ENCODE peak calls at places on chromosomes 11 and 22, in four cellular contexts. P, Z, F and S are unnamed samples.
A peak's percentile ranks its signal among the peaks of the same experiment; 100 is the strongest.

GRCh38 chr11:128752379-128752778 is 58.5 kb downstream of the FLI1 start:
- DNase-seq in P (no peak), Z (no peak), F (no peak), S (no peak)

GRCh38 chr22:30866216-30866615 is 102.4 kb downstream of the MORC2 start:
- DNase-seq in P (no peak), Z (no peak), F (no peak), S (no peak)

GRCh38 chr22:45090364-45090960 is 73.3 kb upstream of the NUP50 start:
- DNase-seq in P (peak; percentile 26), Z (peak; percentile 44), F (no peak), S (no peak)

GRCh38 chr22:31734512-31734911 is 15.4 kb downstream of the PRR14L start:
- DNase-seq in P (peak; percentile 29), Z (no peak), F (no peak), S (no peak)

GRCh38 chr11:111743700-111744099 is 22.5 kb downstream of the PPP2R1B start:
- DNase-seq in P (no peak), Z (no peak), F (no peak), S (no peak)

GRCh38 chr11:846496-847098 is 3.9 kb downstream of the TSPAN4 start:
- DNase-seq in P (no peak), Z (no peak), F (no peak), S (no peak)

GRCh38 chr11:5809122-5809519 is 397 bp downstream of the OR52N2 start:
- DNase-seq in P (no peak), Z (no peak), F (no peak), S (no peak)

GRCh38 chr11:125489166-125489565 is 6.9 kb downstream of the FEZ1 start:
- DNase-seq in P (no peak), Z (no peak), F (no peak), S (no peak)

GRCh38 chr11:1148752-1149180 is 9.0 kb upstream of the MUC5AC start:
- DNase-seq in P (no peak), Z (no peak), F (no peak), S (no peak)

GRCh38 chr22:24390576-24390975 is 36.8 kb upstream of the ADORA2A start:
- DNase-seq in P (no peak), Z (no peak), F (no peak), S (no peak)

GRCh38 chr22:23767673-23768548 is at the start of gene CHCHD10:
- DNase-seq in P (peak; percentile 75), Z (no peak), F (peak; percentile 90), S (peak; percentile 60)

GRCh38 chr22:20802452-20802851 is 28.5 kb downstream of the SERPIND1 start:
- DNase-seq in P (no peak), Z (no peak), F (no peak), S (no peak)

GRCh38 chr22:44620129-44620840 is 81.7 kb upstream of the PRR5 start:
- DNase-seq in P (peak; percentile 49), Z (peak; percentile 36), F (peak; percentile 51), S (no peak)

GRCh38 chr22:22460635-22461034 is 47.9 kb downstream of the ZNF280B start:
- DNase-seq in P (peak; percentile 18), Z (no peak), F (peak; percentile 80), S (peak; percentile 7)

GRCh38 chr22:49943771-49944398 is 16.7 kb upstream of the PIM3 start:
- DNase-seq in P (no peak), Z (no peak), F (no peak), S (no peak)

GRCh38 chr11:106331163-106331562 is 253.7 kb downstream of the AASDHPPT start:
- DNase-seq in P (no peak), Z (no peak), F (no peak), S (no peak)

GRCh38 chr11:17744151-17744940 is 9.8 kb downstream of the KCNC1 start:
- DNase-seq in P (no peak), Z (no peak), F (no peak), S (no peak)

GRCh38 chr11:62147545-62147944 is 23.7 kb downstream of the INCENP start:
- DNase-seq in P (no peak), Z (no peak), F (no peak), S (no peak)

GRCh38 chr11:37858398-37858797 is 1260.4 kb upstream of the RAG2 start:
- DNase-seq in P (no peak), Z (no peak), F (no peak), S (no peak)

GRCh38 chr11:69314555-69314954 is 20.6 kb downstream of the MYEOV start:
- DNase-seq in P (no peak), Z (no peak), F (no peak), S (no peak)

GRCh38 chr11:84607975-84608787 is 1019.0 kb downstream of the DLG2 start:
- DNase-seq in P (no peak), Z (no peak), F (no peak), S (no peak)

GRCh38 chr11:37504925-37505324 is 906.9 kb upstream of the RAG2 start:
- DNase-seq in P (no peak), Z (no peak), F (no peak), S (no peak)

GRCh38 chr11:57460017-57460755 is at the start of gene RTN4RL2:
- DNase-seq in P (peak; percentile 48), Z (no peak), F (peak; percentile 84), S (peak; percentile 52)

GRCh38 chr11:87600938-87601337 is 563.2 kb downstream of the TMEM135 start:
- DNase-seq in P (no peak), Z (no peak), F (no peak), S (no peak)

GRCh38 chr11:14273885-14274284 is 85.1 kb downstream of the RRAS2 start:
- DNase-seq in P (no peak), Z (no peak), F (no peak), S (no peak)

GRCh38 chr22:42947211-42947990 is 67.5 kb downstream of the PACSIN2 start:
- DNase-seq in P (peak; percentile 87), Z (no peak), F (no peak), S (peak; percentile 73)

GRCh38 chr11:72069787-72070251 is 10.5 kb downstream of the NUMA1 start:
- DNase-seq in P (peak; percentile 33), Z (no peak), F (peak; percentile 60), S (peak; percentile 51)

GRCh38 chr11:3905080-3905953 is 49.9 kb downstream of the STIM1 start:
- DNase-seq in P (peak; percentile 98), Z (no peak), F (peak; percentile 51), S (peak; percentile 34)

GRCh38 chr22:41140365-41140957 is 48.1 kb downstream of the EP300 start:
- DNase-seq in P (no peak), Z (no peak), F (no peak), S (no peak)

GRCh38 chr11:61587541-61587941 is 6.7 kb upstream of the SYT7 start:
- DNase-seq in P (no peak), Z (no peak), F (peak; percentile 25), S (no peak)

DNA sequence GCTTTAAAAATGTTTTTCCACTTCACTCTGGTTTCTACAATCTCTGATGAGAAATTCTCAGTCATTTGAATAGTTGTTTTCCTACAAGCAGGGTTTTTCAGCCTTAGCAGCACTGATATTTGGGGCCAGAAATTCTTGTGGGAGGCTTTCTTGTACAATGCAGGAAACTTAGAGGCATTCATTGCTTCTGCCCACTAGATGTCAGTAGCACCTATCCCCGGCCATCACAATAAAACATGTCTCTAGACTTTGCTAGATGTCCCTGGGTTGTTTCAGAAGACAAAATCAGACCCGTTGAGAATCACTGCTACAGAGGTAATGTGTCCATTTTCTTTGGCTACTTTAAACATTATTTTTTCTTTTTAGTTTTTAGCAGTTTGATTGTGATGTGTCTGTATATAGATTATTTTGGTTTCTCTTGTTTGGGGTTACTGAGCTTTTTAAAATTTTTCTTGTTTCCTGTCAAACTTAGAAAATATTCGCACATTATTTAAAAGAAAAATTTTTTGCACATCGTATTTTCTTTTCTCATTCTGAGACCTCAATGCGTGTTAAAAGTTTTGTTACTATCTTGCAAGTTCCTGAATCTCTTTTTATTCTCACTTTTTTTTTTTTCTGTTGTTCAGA is 60.8 kb upstream of the CCDC179 start:
- DNase-seq in P (peak; percentile 37), Z (peak; percentile 17), F (peak; percentile 6), S (no peak)
- TF ChIP-seq FOSL1 in P (no peak), Z (no peak), F (no peak), S (no peak)

GRCh38 chr11:9003573-9004309 is at the start of gene NRIP3:
- DNase-seq in P (no peak), Z (peak; percentile 13), F (peak; percentile 83), S (no peak)
- TF ChIP-seq EZH2 in P (peak; percentile 72), Z (peak; percentile 80), F (no peak), S (no peak)

DNA sequence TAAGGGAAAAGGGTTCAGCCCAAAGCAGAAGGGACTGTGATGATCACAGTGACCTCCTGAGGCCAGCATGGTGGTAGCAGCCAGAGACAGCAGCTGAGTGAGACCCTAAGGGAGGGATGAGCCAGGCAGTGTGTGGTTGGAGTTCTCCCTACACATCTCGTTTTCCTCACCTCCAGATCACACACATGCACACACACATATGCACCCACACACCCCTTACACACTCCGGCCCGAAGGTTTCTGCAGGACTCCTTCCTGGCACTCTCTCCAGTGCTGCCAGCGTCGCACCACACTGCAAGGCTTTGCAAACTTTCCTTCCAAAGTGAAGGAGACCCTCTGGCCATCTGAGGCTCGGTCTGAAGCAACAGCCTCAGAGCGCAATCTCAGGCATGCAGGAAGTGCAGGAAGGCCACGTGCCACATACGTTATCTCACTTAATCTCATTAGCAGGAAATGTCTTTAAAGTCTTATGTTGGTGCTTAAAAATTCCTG is 26.9 kb upstream of the TP53I11 start:
- DNase-seq in P (no peak), Z (no peak), F (no peak), S (no peak)
- TF ChIP-seq CTCF in P (peak; percentile 22), Z (peak; percentile 57), F (no peak), S (peak; percentile 21)

GRCh38 chr22:40067639-40068038 is 72.9 kb downstream of the FAM83F start:
- DNase-seq in P (no peak), Z (no peak), F (no peak), S (no peak)

GRCh38 chr22:40071720-40072119 is 77.0 kb downstream of the FAM83F start:
- DNase-seq in P (no peak), Z (no peak), F (no peak), S (no peak)

GRCh38 chr22:40065981-40066380 is 71.2 kb downstream of the FAM83F start:
- DNase-seq in P (no peak), Z (no peak), F (no peak), S (no peak)

GRCh38 chr22:40070701-40071100 is 75.9 kb downstream of the FAM83F start:
- DNase-seq in P (no peak), Z (no peak), F (no peak), S (no peak)
- TF ChIP-seq FOSL1 in P (no peak), Z (no peak), F (no peak), S (no peak)